ENCODE peak calls at places on chromosomes 11 and 22, in five cellular contexts. S is neural progenitor cell, W is hepatocyte, E is K562, Q is GM23248. P is an unnamed sample.

GRCh38 chr11:111183706-111184105 is 61.8 kb upstream of the POU2AF2 start:
- DNase-seq in S (no peak), W (no peak), E (no peak), Q (peak; percentile 67), P (no peak)

GRCh38 chr22:37417737-37418348 is 9.4 kb downstream of the ELFN2 start:
- DNase-seq in S (no peak), W (no peak), E (no peak), Q (no peak), P (no peak)

GRCh38 chr11:35511666-35512065 is 13.8 kb downstream of the PAMR1 start:
- DNase-seq in S (no peak), W (no peak), E (no peak), Q (peak; percentile 95), P (no peak)

GRCh38 chr22:26416670-26417270 is 12.3 kb upstream of the ASPHD2 start:
- DNase-seq in S (peak; percentile 62), W (peak; percentile 54), E (no peak), Q (peak; percentile 79), P (no peak)

GRCh38 chr11:93059074-93059957 is 89.9 kb downstream of the MTNR1B start:
- DNase-seq in S (peak; percentile 31), W (peak; percentile 44), E (no peak), Q (peak; percentile 64), P (no peak)

GRCh38 chr11:14894657-14895598 is 2.9 kb upstream of the CYP2R1 start:
- DNase-seq in S (no peak), W (peak; percentile 18), E (peak; percentile 45), Q (peak; percentile 48), P (no peak)

GRCh38 chr11:10943968-10944367 is 86.1 kb upstream of the ZBED5 start:
- DNase-seq in S (no peak), W (no peak), E (no peak), Q (peak; percentile 69), P (no peak)

GRCh38 chr22:22661275-22661674 is 16.9 kb downstream of the GGTLC2 start:
- DNase-seq in S (no peak), W (no peak), E (no peak), Q (no peak), P (no peak)

GRCh38 chr11:78476066-78476465 is 58.4 kb upstream of the GAB2 start:
- DNase-seq in S (no peak), W (no peak), E (no peak), Q (no peak), P (no peak)

GRCh38 chr22:38564669-38565068 is 5.3 kb downstream of the DMC1 start:
- DNase-seq in S (no peak), W (no peak), E (no peak), Q (peak; percentile 59), P (no peak)

GRCh38 chr11:74647404-74647803 is 55.0 kb downstream of the POLD3 start:
- DNase-seq in S (no peak), W (no peak), E (no peak), Q (no peak), P (no peak)

GRCh38 chr22:39148024-39148726 is 4.3 kb downstream of the CBX7 start:
- DNase-seq in S (no peak), W (no peak), E (no peak), Q (no peak), P (no peak)

DNA sequence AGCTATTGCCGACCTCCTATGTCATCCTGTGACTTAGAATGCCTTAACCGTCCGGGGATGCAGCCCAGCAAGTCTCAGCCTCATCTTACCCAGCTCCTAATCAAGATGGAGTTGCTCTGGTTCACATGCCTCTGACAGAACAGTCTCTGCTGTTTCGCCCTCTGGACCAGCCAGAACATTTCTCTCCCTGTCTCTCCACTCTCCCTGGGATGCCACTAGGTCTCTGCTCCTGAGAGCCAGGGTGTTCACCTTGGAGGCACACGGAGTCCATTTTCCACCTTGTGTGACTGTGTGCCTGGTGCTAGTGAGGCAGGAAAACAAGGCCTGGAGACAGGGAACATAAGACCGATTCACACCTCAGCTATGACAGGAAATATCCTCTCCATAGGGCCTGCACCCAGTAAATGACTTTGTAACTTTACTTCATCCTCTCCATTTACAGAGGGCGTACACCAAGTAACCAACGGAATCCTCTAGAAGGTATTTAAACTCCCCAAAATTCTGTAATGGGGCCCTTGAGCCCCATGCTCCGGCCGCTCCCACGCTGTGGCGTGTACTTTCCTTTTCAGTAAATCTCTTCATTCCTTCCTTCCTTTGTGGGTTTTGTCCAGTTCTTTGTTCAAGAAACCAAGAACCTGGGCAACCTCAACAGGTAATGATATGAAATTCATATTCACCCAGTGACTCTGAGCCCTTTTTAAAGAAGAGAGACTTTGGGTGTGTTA is 16.7 kb upstream of the B4GALNT4 start:
- DNase-seq in S (no peak), W (no peak), E (no peak), Q (no peak), P (no peak)
- H3K4me1 ChIP-seq in S (peaks cover 13% of the 10 kb centered on the region), W (peaks cover 42% of the 10 kb centered on the region), E (peaks cover 68% of the 10 kb centered on the region), Q (peaks cover 39% of the 10 kb centered on the region), P (peaks cover 17% of the 10 kb centered on the region)

DNA sequence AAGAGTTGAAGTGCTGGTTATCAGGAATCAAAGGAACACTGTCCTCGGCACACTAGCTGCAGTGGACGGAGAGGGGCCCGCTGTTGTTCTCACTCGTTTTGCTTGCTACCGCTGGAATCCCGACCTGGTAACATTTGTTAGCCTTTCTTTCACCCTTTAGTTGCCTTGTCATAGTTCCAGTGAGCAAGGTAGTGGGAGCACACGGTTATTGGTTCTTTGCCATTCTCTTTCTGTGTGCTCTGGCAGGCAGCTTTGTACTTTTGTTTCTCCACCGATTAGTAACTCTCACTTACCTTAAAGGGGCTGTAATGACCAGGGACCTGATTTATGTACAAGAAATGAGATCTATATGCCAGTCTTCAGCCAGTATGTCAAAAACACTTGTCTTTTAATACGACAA is 1.8 kb downstream of the DEPDC7 start:
- DNase-seq in S (no peak), W (no peak), E (peak; percentile 31), Q (no peak), P (no peak)
- TF ChIP-seq EZH2 in S (no peak), W (no peak), E (no peak), Q (no peak), P (no peak)

GRCh38 chr11:82976786-82977185 is 75.2 kb downstream of the DDIAS start:
- DNase-seq in S (no peak), W (no peak), E (no peak), Q (no peak), P (no peak)
- H3K4me1 ChIP-seq in S (peaks cover 10% of the 10 kb centered on the region), W (no peaks in the 10 kb centered on the region), E (peaks cover 2% of the 10 kb centered on the region), Q (peaks cover 37% of the 10 kb centered on the region), P (peaks cover 30% of the 10 kb centered on the region)

GRCh38 chr11:2269601-2270321 is 627 bp downstream of the ASCL2 start:
- DNase-seq in S (peak; percentile 87), W (peak; percentile 84), E (peak; percentile 43), Q (peak; percentile 63), P (no peak)
- TF ChIP-seq EZH2 in S (no peak), W (no peak), E (no peak), Q (no peak), P (no peak)

GRCh38 chr22:49565516-49565855 is 262.2 kb downstream of the BRD1 start:
- DNase-seq in S (no peak), W (no peak), E (no peak), Q (no peak), P (no peak)
- H3K4me1 ChIP-seq in S (no peaks in the 10 kb centered on the region), W (no peaks in the 10 kb centered on the region), E (no peaks in the 10 kb centered on the region), Q (no peaks in the 10 kb centered on the region), P (no peaks in the 10 kb centered on the region)

GRCh38 chr11:76210920-76211851 is 4.9 kb upstream of the WNT11 start:
- DNase-seq in S (no peak), W (no peak), E (no peak), Q (no peak), P (no peak)
- TF ChIP-seq EZH2 in S (peak; percentile 32), W (no peak), E (no peak), Q (no peak), P (no peak)

DNA sequence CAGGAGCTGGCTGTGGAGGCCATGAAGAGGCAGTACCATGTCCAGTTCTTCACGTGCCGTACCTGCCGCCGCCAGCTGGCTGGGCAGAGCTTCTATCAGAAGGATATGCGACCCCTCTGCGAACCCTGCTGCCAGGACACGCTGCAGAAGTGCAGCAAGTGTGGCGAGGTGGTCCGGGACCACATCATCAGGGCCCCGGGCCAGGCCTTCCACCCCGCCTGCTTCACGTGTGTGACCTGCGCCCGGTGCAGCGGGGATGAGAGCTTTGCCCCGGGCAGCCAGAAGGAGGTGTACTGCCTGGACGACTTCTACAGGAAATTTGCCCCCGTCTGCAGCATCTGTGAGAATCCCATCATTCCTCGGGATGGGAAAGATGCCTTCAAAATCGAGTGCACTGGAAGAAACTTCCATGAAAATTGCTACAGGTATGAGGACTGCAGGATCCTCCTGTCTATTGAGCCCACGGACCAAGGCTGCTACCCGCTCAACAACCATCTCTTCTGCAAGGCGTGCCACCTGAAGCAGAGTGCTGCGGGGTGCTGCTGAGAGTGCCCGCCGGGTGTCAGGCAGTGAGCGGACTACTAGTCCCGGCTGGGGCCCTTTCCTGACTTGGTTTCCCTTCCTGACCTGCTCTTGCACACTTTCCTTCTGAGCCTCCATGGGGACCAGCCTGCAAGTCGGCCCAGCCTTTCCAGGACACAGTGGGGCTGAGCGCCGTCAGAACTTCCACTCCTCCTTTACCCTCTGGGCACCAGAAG is 22.0 kb upstream of the PHF21A start:
- DNase-seq in S (no peak), W (no peak), E (no peak), Q (no peak), P (no peak)
- H3K4me1 ChIP-seq in S (peaks cover 3% of the 10 kb centered on the region), W (no peaks in the 10 kb centered on the region), E (no peaks in the 10 kb centered on the region), Q (no peaks in the 10 kb centered on the region), P (no peaks in the 10 kb centered on the region)

GRCh38 chr11:64713781-64714363 is 9.1 kb downstream of the NRXN2 start:
- DNase-seq in S (peak; percentile 69), W (no peak), E (no peak), Q (no peak), P (no peak)
- TF ChIP-seq EZH2 in S (peak; percentile 86), W (peak; percentile 12), E (no peak), Q (peak; percentile 63), P (no peak)

DNA sequence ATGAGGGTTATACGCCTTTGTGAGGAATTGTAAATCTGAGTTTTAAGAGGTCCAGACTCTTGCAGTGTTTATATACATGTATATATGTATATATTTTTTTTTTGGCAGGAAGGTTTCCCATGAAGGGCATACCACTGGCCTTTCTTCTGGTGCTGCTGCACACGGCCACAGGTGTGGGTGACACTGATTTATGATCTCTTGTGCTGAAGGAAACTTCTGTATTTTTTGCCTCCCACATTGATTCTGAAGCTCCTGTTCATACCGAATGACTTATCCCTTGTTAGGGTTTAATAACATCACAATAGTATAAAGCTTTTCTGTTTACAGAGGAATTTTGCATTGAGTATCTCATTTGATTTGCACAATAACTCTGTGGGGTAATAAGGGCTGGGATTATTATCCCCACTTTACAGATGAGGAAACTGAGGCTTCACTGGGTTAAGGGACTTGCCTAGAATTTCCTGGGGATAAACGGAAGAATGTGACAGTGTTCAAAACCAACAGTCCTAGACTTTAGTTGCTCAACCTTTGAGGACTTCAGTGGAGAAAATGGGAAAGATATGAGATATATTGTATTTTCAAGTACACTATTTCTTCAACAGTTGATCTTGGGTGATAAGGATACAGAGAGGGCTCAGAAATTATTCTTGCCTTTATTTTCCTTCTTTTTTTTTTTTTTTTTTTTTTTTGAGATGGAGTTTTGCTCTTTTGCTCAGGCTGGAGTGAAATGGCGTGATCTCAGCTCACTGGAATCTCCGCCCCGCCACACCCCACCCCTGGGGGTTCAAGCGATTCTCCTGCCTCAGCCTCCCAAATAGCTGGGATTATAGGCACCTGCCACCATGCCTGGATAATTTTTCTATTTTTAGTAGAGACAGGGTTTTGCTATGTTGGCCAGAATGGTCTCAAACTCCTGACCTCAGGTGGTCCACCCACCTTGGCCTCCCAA is 70.1 kb downstream of the MICAL2 start:
- DNase-seq in S (no peak), W (no peak), E (no peak), Q (no peak), P (no peak)
- H3K4me1 ChIP-seq in S (peaks cover 5% of the 10 kb centered on the region), W (peaks cover 28% of the 10 kb centered on the region), E (peaks cover 53% of the 10 kb centered on the region), Q (peaks cover 64% of the 10 kb centered on the region), P (peaks cover 24% of the 10 kb centered on the region)